ENCODE peak calls at places on chromosome 14, in five cellular contexts. V is pancreas, P is spleen, U is heart right ventricle, L is endothelial cell of umbilical vein. O is an unnamed sample.

GRCh38 chr14:100955201-100955600 is 51.7 kb upstream of the RTL1 start:
- DNase-seq in U (no peak), L (peak), P (no peak), V (no peak), O (peak)

GRCh38 chr14:100214768-100215079 is 24.2 kb upstream of the YY1 start:
- DNase-seq in P (no peak), U (no peak), L (no peak), V (no peak), O (no peak)

GRCh38 chr14:28609228-28609828 is 157.3 kb upstream of the FOXG1 start:
- DNase-seq in V (peak), U (peak), L (peak), P (no peak), O (peak)

GRCh38 chr14:55699131-55700057 is 119.4 kb downstream of the KTN1 start:
- DNase-seq in U (no peak), L (peak), P (no peak), V (no peak), O (no peak)

GRCh38 chr14:51884086-51884927 is 23.9 kb downstream of the GNG2 start:
- DNase-seq in P (no peak), U (no peak), L (peak), V (no peak), O (peak)

GRCh38 chr14:98904677-98905076 is 367.3 kb downstream of the BCL11B start:
- DNase-seq in V (no peak), P (no peak), U (no peak), L (no peak), O (no peak)

GRCh38 chr14:35818346-35819115 is 7.6 kb upstream of the BRMS1L start:
- DNase-seq in L (peak), U (no peak), P (no peak), V (no peak), O (peak)

GRCh38 chr14:59566725-59567124 is 9.9 kb downstream of the CCDC175 start:
- DNase-seq in V (no peak), P (no peak), L (no peak), U (no peak), O (no peak)

DNA sequence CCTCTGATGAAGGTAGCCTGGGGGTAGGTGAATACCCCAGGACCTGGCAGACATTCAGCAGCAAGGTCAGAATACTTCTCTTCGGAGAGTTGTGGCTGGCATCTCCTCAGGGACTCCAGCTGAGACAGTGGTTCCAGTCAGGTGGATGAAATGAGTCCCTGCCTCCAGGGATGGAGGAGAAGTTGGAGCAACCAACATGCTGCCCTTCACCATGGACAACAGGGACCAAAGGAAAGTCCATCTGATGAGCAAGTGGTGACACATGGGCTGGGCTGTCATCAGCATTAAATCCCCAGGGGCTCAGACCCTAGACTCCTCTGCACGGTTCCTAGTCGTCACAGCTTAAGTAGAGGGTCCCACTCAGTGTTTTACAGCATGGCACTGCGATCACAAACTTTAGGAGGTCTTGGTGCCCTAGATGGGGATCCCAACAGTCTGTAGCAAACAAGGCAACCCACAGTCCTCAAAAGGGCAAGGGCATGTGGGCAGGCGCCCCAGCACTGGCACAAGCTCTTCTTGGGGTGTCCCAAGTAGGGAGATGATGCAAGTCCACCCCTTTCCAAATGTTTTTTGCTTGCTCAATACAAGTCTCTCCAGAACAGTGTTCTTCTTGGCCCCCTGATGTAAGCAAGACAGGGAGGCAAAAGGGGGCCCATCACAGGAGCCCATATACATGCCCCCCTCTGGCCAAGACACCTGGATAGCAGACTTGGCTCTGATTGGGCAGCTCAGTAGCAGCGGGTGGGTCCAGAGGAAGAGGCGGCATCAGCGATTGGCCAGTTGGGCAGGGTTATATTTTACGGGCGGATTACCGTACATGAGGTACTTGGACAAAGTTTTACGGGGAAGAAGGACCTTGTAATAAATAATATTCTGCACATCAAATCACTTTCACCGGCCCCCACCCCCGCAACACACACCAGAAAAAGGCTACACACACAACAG is 10.8 kb upstream of the CDH24 start:
- DNase-seq in V (no peak), U (no peak), P (no peak), L (no peak), O (no peak)
- H3K4me3 ChIP-seq in V (no peak), U (no peak), P (no peak), L (no peak), O (peak)

GRCh38 chr14:76761198-76761848 is at the start of gene VASH1:
- DNase-seq in V (peak), L (peak), P (peak), U (peak), O (peak)

GRCh38 chr14:76763362-76764041 is 2.2 kb downstream of the VASH1 start:
- DNase-seq in U (no peak), V (no peak), P (peak), L (peak), O (no peak)

GRCh38 chr14:76760331-76761197 is 704 bp upstream of the VASH1 start:
- DNase-seq in V (no peak), P (peak), L (no peak), U (no peak), O (no peak)

GRCh38 chr14:76761849-76762616 is 765 bp downstream of the VASH1 start:
- DNase-seq in U (no peak), P (no peak), V (no peak), L (no peak), O (no peak)

DNA sequence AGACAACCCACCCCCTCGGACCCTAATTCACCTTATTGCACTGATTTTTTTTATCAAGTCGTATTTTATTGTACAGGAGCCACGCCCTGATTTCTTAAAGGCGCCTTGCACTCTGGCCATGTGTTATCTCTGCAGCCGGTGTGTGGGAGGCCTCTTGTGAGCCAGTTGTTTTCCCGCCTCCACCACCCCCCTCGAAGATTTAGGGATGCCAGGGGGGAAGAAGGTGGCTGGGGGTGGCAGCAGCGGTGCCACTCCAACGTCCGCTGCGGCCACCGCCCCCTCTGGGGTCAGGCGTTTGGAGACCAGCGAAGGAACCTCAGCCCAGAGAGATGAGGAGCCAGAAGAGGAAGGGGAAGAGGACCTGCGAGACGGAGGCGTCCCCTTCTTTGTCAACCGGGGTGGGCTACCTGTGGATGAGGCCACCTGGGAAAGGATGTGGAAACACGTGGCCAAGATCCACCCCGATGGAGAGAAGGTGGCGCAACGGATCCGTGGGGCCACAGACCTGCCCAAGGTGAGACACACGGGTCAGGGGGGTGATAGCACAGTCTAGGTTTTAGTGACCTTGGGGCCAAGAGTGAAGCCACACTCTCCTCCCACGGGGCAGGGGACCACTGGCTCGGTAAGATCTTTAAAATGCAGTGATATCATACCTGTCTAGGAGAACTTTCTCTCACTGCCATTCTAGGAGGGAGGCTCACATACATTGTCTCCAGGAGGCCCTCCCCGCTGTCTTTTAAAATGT is 1.5 kb downstream of the VASH1 start:
- DNase-seq in L (no peak), P (peak), U (no peak), V (no peak), O (no peak)
- H3K4me3 ChIP-seq in L (peak), P (peak), U (peak), V (peak), O (peak)

GRCh38 chr14:97703006-97703760 is 906.0 kb downstream of the VRK1 start:
- DNase-seq in L (no peak), U (no peak), P (no peak), V (no peak), O (no peak)

GRCh38 chr14:97692084-97692483 is 894.9 kb downstream of the VRK1 start:
- DNase-seq in P (no peak), L (no peak), V (no peak), U (no peak), O (no peak)

GRCh38 chr14:97699026-97699425 is 901.8 kb downstream of the VRK1 start:
- DNase-seq in L (no peak), U (no peak), P (no peak), V (no peak), O (no peak)

GRCh38 chr14:97697772-97698171 is 900.6 kb downstream of the VRK1 start:
- DNase-seq in P (no peak), V (no peak), L (no peak), U (no peak), O (no peak)
- H3K4me3 ChIP-seq in P (no peak), V (no peak), L (no peak), U (no peak), O (no peak)

GRCh38 chr14:75049136-75049535 is 2.1 kb downstream of the MLH3 start:
- DNase-seq in U (no peak), P (no peak), V (no peak), L (no peak), O (no peak)

GRCh38 chr14:75050852-75051555 is at the start of gene MLH3:
- DNase-seq in V (peak), L (peak), U (peak), P (peak), O (peak)

GRCh38 chr14:75049731-75050201 is 1.5 kb downstream of the MLH3 start:
- DNase-seq in V (no peak), P (no peak), U (no peak), L (no peak), O (no peak)

GRCh38 chr14:75053396-75054289 is 2.4 kb upstream of the MLH3 start:
- DNase-seq in V (no peak), U (no peak), L (no peak), P (no peak), O (no peak)

GRCh38 chr14:75051556-75051899 is 261 bp upstream of the MLH3 start:
- DNase-seq in U (no peak), P (no peak), L (no peak), V (no peak), O (no peak)
- H3K4me3 ChIP-seq in U (peak), P (peak), L (peak), V (peak), O (peak)